ENCODE peak calls at places on chromosomes 2 and 18, in eight cellular contexts. O is fibroblast of the aortic adventitia, Z is pancreas, K is sigmoid colon, U is nephron progenitor cell, C is stomach, H is A549, D is psoas muscle. I is an unnamed sample.

GRCh38 chr18:75208836-75209128 is 157 bp downstream of the PTGR3 start:
- DNase-seq in O (no peak), Z (no peak), K (peak; percentile 77), U (no peak), C (peak; percentile 45), H (no peak), D (no peak), I (no peak)

GRCh38 chr2:240160291-240161086 is 20.0 kb upstream of the OTOS start:
- DNase-seq in O (no peak), Z (no peak), K (peak; percentile 57), U (no peak), C (no peak), H (no peak), D (peak; percentile 3), I (no peak)

GRCh38 chr2:127614246-127614645 is 31.7 kb upstream of the GPR17 start:
- DNase-seq in O (no peak), Z (no peak), K (peak; percentile 8), U (no peak), C (no peak), H (no peak), D (no peak), I (no peak)

GRCh38 chr2:181106789-181107418 is 126.5 kb downstream of the UBE2E3 start:
- DNase-seq in O (peak; percentile 84), Z (no peak), K (no peak), U (no peak), C (no peak), H (peak; percentile 7), D (no peak), I (no peak)

GRCh38 chr2:222714361-222715256 is 43.2 kb downstream of the MOGAT1 start:
- DNase-seq in O (peak; percentile 90), Z (no peak), K (peak; percentile 77), U (no peak), C (no peak), H (no peak), D (no peak), I (peak; percentile 52)

GRCh38 chr18:73840319-73841065 is 307.1 kb downstream of the FBXO15 start:
- DNase-seq in O (no peak), Z (no peak), K (no peak), U (peak; percentile 25), C (no peak), H (no peak), D (no peak), I (no peak)

GRCh38 chr18:7413906-7414305 is 153.2 kb upstream of the PTPRM start:
- DNase-seq in O (no peak), Z (no peak), K (no peak), U (no peak), C (no peak), H (no peak), D (no peak), I (no peak)

GRCh38 chr2:233047667-233048066 is 12.5 kb upstream of the INPP5D start:
- DNase-seq in O (no peak), Z (no peak), K (no peak), U (no peak), C (no peak), H (no peak), D (no peak), I (no peak)

GRCh38 chr2:189002079-189002478 is 27.9 kb downstream of the COL3A1 start:
- DNase-seq in O (peak; percentile 87), Z (no peak), K (no peak), U (no peak), C (no peak), H (peak; percentile 9), D (no peak), I (no peak)

GRCh38 chr2:8682719-8683667 is 1.1 kb downstream of the ID2 start:
- DNase-seq in O (peak; percentile 70), Z (peak; percentile 37), K (peak; percentile 74), U (peak; percentile 32), C (peak; percentile 45), H (no peak), D (peak; percentile 45), I (peak; percentile 51)

GRCh38 chr18:23825978-23826405 is 136.7 kb downstream of the LAMA3 start:
- DNase-seq in O (peak; percentile 93), Z (no peak), K (peak; percentile 93), U (no peak), C (no peak), H (no peak), D (peak; percentile 51), I (peak; percentile 55)

GRCh38 chr2:190649035-190649797 is at the start of gene NAB1:
- DNase-seq in O (no peak), Z (peak; percentile 66), K (peak; percentile 82), U (peak; percentile 70), C (peak; percentile 45), H (peak; percentile 31), D (peak; percentile 67), I (peak; percentile 78)

GRCh38 chr18:70110678-70111077 is 94.8 kb downstream of the RTTN start:
- DNase-seq in O (no peak), Z (no peak), K (no peak), U (no peak), C (no peak), H (no peak), D (no peak), I (no peak)

GRCh38 chr2:42569116-42569711 is 782 bp downstream of the MTA3 start:
- DNase-seq in O (peak; percentile 38), Z (peak; percentile 25), K (peak; percentile 69), U (peak; percentile 27), C (peak; percentile 38), H (peak; percentile 65), D (no peak), I (peak; percentile 68)

GRCh38 chr2:23809168-23809567 is 117.8 kb downstream of the ATAD2B start:
- DNase-seq in O (no peak), Z (no peak), K (no peak), U (no peak), C (no peak), H (no peak), D (no peak), I (no peak)

GRCh38 chr2:218569038-218569431 is 396 bp downstream of the CNOT9 start:
- DNase-seq in O (peak; percentile 66), Z (peak; percentile 47), K (peak; percentile 78), U (peak; percentile 74), C (peak; percentile 40), H (peak; percentile 13), D (peak; percentile 41), I (peak; percentile 68)

GRCh38 chr2:218567797-218568189 is 358 bp downstream of the USP37 start:
- DNase-seq in O (peak; percentile 4), Z (no peak), K (no peak), U (no peak), C (no peak), H (peak; percentile 69), D (no peak), I (no peak)

GRCh38 chr2:218566296-218566695 is 1.9 kb downstream of the USP37 start:
- DNase-seq in O (no peak), Z (no peak), K (no peak), U (no peak), C (no peak), H (no peak), D (no peak), I (no peak)

GRCh38 chr2:218569661-218570500 is 1.2 kb downstream of the CNOT9 start:
- DNase-seq in O (peak; percentile 56), Z (no peak), K (no peak), U (no peak), C (peak; percentile 40), H (no peak), D (no peak), I (no peak)

DNA sequence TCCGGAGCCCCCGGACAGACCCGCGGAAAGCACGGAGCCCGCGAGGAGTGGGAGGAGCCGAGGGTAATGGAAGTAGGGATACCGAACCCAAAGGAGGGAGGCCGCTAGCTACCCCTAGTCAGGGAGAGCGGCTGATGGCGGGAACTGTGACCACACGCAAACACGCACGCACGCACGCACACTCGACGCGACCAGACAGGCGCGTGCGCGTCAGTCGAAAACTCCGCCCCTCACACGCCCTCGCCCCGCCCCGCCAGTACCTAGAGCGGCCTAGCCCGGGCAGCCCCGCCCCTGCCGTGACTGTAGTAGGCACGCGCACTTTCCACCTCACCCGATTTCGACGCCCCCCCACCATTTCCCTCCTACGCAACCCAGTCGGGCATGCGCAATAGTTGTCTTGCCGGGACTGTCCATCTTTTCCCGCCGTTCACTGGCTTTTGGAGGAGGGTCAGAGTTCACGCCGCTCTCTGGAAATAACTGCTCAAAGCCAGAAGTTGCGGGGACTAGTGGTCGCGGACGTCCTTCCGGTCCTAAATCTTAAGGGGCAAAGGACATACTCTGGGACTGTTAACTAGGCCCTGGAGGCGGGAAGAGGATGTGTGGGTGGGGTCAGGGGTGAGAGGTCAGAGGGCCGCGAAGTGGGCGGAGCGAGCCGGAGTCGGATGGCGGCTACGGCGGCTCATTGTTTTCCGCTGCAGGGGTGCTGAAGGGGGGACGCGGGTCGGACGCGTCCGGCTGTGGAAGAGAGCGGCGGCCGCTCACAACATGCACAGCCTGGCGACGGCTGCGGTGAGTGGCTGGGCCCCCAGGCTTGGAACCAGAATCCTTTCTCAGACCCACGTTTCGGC is at the start of the genes CNOT9 and USP37:
- DNase-seq in O (peak; percentile 98), Z (peak; percentile 100), K (peak; percentile 100), U (peak; percentile 100), C (peak; percentile 100), H (peak; percentile 94), D (peak; percentile 100), I (peak; percentile 100)
- TF ChIP-seq CTCF in O (no peak), Z (no peak), K (no peak), U (no peak), C (no peak), H (no peak), D (no peak), I (peak; percentile 21)

GRCh38 chr2:230323385-230324106 is 3.4 kb upstream of the SP140L start:
- DNase-seq in O (no peak), Z (no peak), K (no peak), U (no peak), C (no peak), H (peak; percentile 58), D (no peak), I (no peak)
- TF ChIP-seq CTCF in O (peak; percentile 28), Z (no peak), K (no peak), U (no peak), C (no peak), H (no peak), D (no peak), I (no peak)

DNA sequence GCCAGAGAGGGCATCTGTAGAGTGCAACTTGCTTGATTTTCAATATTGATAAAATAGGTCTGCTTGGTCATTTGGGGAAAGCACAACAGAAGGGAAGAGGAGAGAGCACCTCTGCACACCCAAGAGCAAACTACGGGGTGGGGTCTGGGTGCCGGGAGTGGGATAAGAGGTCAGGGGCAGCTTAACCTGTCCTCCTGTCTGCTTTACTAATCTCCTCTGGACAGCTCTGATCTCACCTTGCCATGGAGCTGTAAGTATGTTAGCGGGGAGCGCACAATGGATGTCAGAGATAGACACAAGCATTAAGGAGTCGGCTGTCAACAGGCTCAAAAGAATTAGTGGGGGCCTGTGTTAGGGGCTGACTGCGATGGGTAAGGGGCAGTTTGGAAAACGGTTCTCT is 328.7 kb downstream of the CYRIA start:
- DNase-seq in O (no peak), Z (no peak), K (no peak), U (no peak), C (no peak), H (no peak), D (no peak), I (no peak)
- TF ChIP-seq CTCF in O (no peak), Z (no peak), K (no peak), U (no peak), C (no peak), H (no peak), D (no peak), I (no peak)

DNA sequence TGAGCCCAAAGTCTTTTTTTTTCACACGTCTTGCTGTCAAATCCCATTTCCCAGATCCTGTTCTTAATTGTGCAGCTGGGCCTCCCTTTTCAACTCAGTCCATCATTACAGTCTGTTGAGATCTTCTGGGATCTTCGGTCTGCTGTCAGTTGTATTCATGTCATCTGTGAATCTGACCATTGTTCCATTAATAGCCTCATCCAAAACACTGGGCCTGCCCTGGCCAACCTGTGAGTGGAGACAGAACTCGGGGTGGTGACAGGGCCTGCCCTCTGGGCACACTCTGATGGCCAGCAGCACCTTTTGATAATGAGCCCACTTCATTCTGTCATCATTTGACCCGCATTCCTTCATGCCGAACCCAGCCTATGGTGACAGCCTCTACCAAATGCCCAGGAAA is 39.8 kb upstream of the SEMA4C start:
- DNase-seq in O (no peak), Z (no peak), K (no peak), U (no peak), C (no peak), H (no peak), D (no peak), I (no peak)
- TF ChIP-seq CTCF in O (no peak), Z (no peak), K (no peak), U (no peak), C (no peak), H (no peak), D (no peak), I (no peak)

I was measured in ovary.